ENCODE peak calls at places on chromosomes 1 and 21, in nine cellular contexts. One of them, this sample, is unnamed.

GRCh38 chr1:157992031-157992568 is 1.3 kb upstream of the KIRREL1 start:
- DNase-seq in GM03348: peak
- DNase-seq in RWPE1: peak
- DNase-seq in NCI-H1417: peak
- DNase-seq in stimulated activated CD4-positive, alpha-beta T cell treated with anti-CD3 and anti-CD28 coated beads, TNF-alpha, amount 100 ng/mL, for 1 hour: no peak
- DNase-seq in NCI-H524: no peak
- DNase-seq in neural crest cell: peak
- DNase-seq in activated naive CD4-positive, alpha-beta T cell: peak
- DNase-seq in T-helper 9 cell: peak
- DNase-seq in this sample: peak

GRCh38 chr1:74767490-74767889 is 34.5 kb downstream of the TYW3 start:
- DNase-seq in GM03348: no peak
- DNase-seq in RWPE1: peak
- DNase-seq in NCI-H1417: no peak
- DNase-seq in stimulated activated CD4-positive, alpha-beta T cell treated with anti-CD3 and anti-CD28 coated beads, TNF-alpha, amount 100 ng/mL, for 1 hour: no peak
- DNase-seq in NCI-H524: no peak
- DNase-seq in neural crest cell: no peak
- DNase-seq in activated naive CD4-positive, alpha-beta T cell: no peak
- DNase-seq in T-helper 9 cell: no peak
- DNase-seq in this sample: no peak

GRCh38 chr21:46161180-46161799 is 5.9 kb upstream of the FTCD start:
- DNase-seq in GM03348: no peak
- DNase-seq in RWPE1: no peak
- DNase-seq in NCI-H1417: peak
- DNase-seq in stimulated activated CD4-positive, alpha-beta T cell treated with anti-CD3 and anti-CD28 coated beads, TNF-alpha, amount 100 ng/mL, for 1 hour: no peak
- DNase-seq in NCI-H524: no peak
- DNase-seq in neural crest cell: no peak
- DNase-seq in activated naive CD4-positive, alpha-beta T cell: no peak
- DNase-seq in T-helper 9 cell: no peak
- DNase-seq in this sample: no peak

GRCh38 chr1:216900116-216900620 is 176.9 kb upstream of the ESRRG start:
- DNase-seq in GM03348: no peak
- DNase-seq in RWPE1: no peak
- DNase-seq in NCI-H1417: no peak
- DNase-seq in stimulated activated CD4-positive, alpha-beta T cell treated with anti-CD3 and anti-CD28 coated beads, TNF-alpha, amount 100 ng/mL, for 1 hour: no peak
- DNase-seq in NCI-H524: no peak
- DNase-seq in neural crest cell: no peak
- DNase-seq in activated naive CD4-positive, alpha-beta T cell: no peak
- DNase-seq in T-helper 9 cell: no peak
- DNase-seq in this sample: no peak

GRCh38 chr1:182861994-182862393 is 22.8 kb downstream of the DHX9 start:
- DNase-seq in GM03348: no peak
- DNase-seq in RWPE1: no peak
- DNase-seq in NCI-H1417: no peak
- DNase-seq in stimulated activated CD4-positive, alpha-beta T cell treated with anti-CD3 and anti-CD28 coated beads, TNF-alpha, amount 100 ng/mL, for 1 hour: no peak
- DNase-seq in NCI-H524: no peak
- DNase-seq in neural crest cell: no peak
- DNase-seq in activated naive CD4-positive, alpha-beta T cell: no peak
- DNase-seq in T-helper 9 cell: no peak
- DNase-seq in this sample: no peak

GRCh38 chr1:53982034-53982761 is 35.8 kb downstream of the LDLRAD1 start:
- DNase-seq in GM03348: peak
- DNase-seq in RWPE1: no peak
- DNase-seq in NCI-H1417: peak
- DNase-seq in stimulated activated CD4-positive, alpha-beta T cell treated with anti-CD3 and anti-CD28 coated beads, TNF-alpha, amount 100 ng/mL, for 1 hour: no peak
- DNase-seq in NCI-H524: no peak
- DNase-seq in neural crest cell: peak
- DNase-seq in activated naive CD4-positive, alpha-beta T cell: no peak
- DNase-seq in T-helper 9 cell: no peak
- DNase-seq in this sample: peak

GRCh38 chr1:58968360-58968952 is 184.6 kb upstream of the JUN start:
- DNase-seq in GM03348: peak
- DNase-seq in RWPE1: no peak
- DNase-seq in NCI-H1417: no peak
- DNase-seq in stimulated activated CD4-positive, alpha-beta T cell treated with anti-CD3 and anti-CD28 coated beads, TNF-alpha, amount 100 ng/mL, for 1 hour: no peak
- DNase-seq in NCI-H524: no peak
- DNase-seq in neural crest cell: no peak
- DNase-seq in activated naive CD4-positive, alpha-beta T cell: no peak
- DNase-seq in T-helper 9 cell: no peak
- DNase-seq in this sample: no peak

GRCh38 chr1:10502206-10502605 is 27.5 kb downstream of the PEX14 start:
- DNase-seq in GM03348: no peak
- DNase-seq in RWPE1: no peak
- DNase-seq in NCI-H1417: no peak
- DNase-seq in stimulated activated CD4-positive, alpha-beta T cell treated with anti-CD3 and anti-CD28 coated beads, TNF-alpha, amount 100 ng/mL, for 1 hour: no peak
- DNase-seq in NCI-H524: no peak
- DNase-seq in neural crest cell: no peak
- DNase-seq in activated naive CD4-positive, alpha-beta T cell: no peak
- DNase-seq in T-helper 9 cell: no peak
- DNase-seq in this sample: no peak

GRCh38 chr1:3419415-3420204 is 34.9 kb upstream of the ARHGEF16 start:
- DNase-seq in GM03348: peak
- DNase-seq in RWPE1: peak
- DNase-seq in NCI-H1417: no peak
- DNase-seq in stimulated activated CD4-positive, alpha-beta T cell treated with anti-CD3 and anti-CD28 coated beads, TNF-alpha, amount 100 ng/mL, for 1 hour: no peak
- DNase-seq in NCI-H524: no peak
- DNase-seq in neural crest cell: no peak
- DNase-seq in activated naive CD4-positive, alpha-beta T cell: no peak
- DNase-seq in T-helper 9 cell: no peak
- DNase-seq in this sample: peak

GRCh38 chr1:186492531-186493291 is 31.8 kb upstream of the PDC start:
- DNase-seq in GM03348: no peak
- DNase-seq in RWPE1: no peak
- DNase-seq in NCI-H1417: no peak
- DNase-seq in stimulated activated CD4-positive, alpha-beta T cell treated with anti-CD3 and anti-CD28 coated beads, TNF-alpha, amount 100 ng/mL, for 1 hour: no peak
- DNase-seq in NCI-H524: no peak
- DNase-seq in neural crest cell: no peak
- DNase-seq in activated naive CD4-positive, alpha-beta T cell: no peak
- DNase-seq in T-helper 9 cell: no peak
- DNase-seq in this sample: no peak

GRCh38 chr21:36320421-36321324 is 676 bp downstream of the MORC3 start:
- DNase-seq in GM03348: peak
- DNase-seq in RWPE1: peak
- DNase-seq in NCI-H1417: peak
- DNase-seq in stimulated activated CD4-positive, alpha-beta T cell treated with anti-CD3 and anti-CD28 coated beads, TNF-alpha, amount 100 ng/mL, for 1 hour: no peak
- DNase-seq in NCI-H524: peak
- DNase-seq in neural crest cell: peak
- DNase-seq in activated naive CD4-positive, alpha-beta T cell: no peak
- DNase-seq in T-helper 9 cell: no peak
- DNase-seq in this sample: peak

GRCh38 chr1:220527279-220528048 is 472 bp upstream of the MARK1 start:
- DNase-seq in GM03348: peak
- DNase-seq in RWPE1: no peak
- DNase-seq in NCI-H1417: peak
- DNase-seq in stimulated activated CD4-positive, alpha-beta T cell treated with anti-CD3 and anti-CD28 coated beads, TNF-alpha, amount 100 ng/mL, for 1 hour: no peak
- DNase-seq in NCI-H524: no peak
- DNase-seq in neural crest cell: no peak
- DNase-seq in activated naive CD4-positive, alpha-beta T cell: no peak
- DNase-seq in T-helper 9 cell: no peak
- DNase-seq in this sample: peak

GRCh38 chr1:54384921-54385726 is 21.1 kb downstream of the SSBP3 start:
- DNase-seq in GM03348: peak
- DNase-seq in RWPE1: no peak
- DNase-seq in NCI-H1417: no peak
- DNase-seq in stimulated activated CD4-positive, alpha-beta T cell treated with anti-CD3 and anti-CD28 coated beads, TNF-alpha, amount 100 ng/mL, for 1 hour: no peak
- DNase-seq in NCI-H524: no peak
- DNase-seq in neural crest cell: no peak
- DNase-seq in activated naive CD4-positive, alpha-beta T cell: no peak
- DNase-seq in T-helper 9 cell: no peak
- DNase-seq in this sample: no peak

GRCh38 chr21:27498025-27498424 is 531.1 kb upstream of the ADAMTS5 start:
- DNase-seq in GM03348: no peak
- DNase-seq in RWPE1: no peak
- DNase-seq in NCI-H1417: no peak
- DNase-seq in stimulated activated CD4-positive, alpha-beta T cell treated with anti-CD3 and anti-CD28 coated beads, TNF-alpha, amount 100 ng/mL, for 1 hour: no peak
- DNase-seq in NCI-H524: no peak
- DNase-seq in neural crest cell: no peak
- DNase-seq in activated naive CD4-positive, alpha-beta T cell: no peak
- DNase-seq in T-helper 9 cell: no peak
- DNase-seq in this sample: no peak

GRCh38 chr1:8560611-8561544 is 243.0 kb downstream of the SLC45A1 start:
- DNase-seq in GM03348: peak
- DNase-seq in RWPE1: peak
- DNase-seq in NCI-H1417: peak
- DNase-seq in stimulated activated CD4-positive, alpha-beta T cell treated with anti-CD3 and anti-CD28 coated beads, TNF-alpha, amount 100 ng/mL, for 1 hour: no peak
- DNase-seq in NCI-H524: no peak
- DNase-seq in neural crest cell: peak
- DNase-seq in activated naive CD4-positive, alpha-beta T cell: no peak
- DNase-seq in T-helper 9 cell: peak
- DNase-seq in this sample: peak

GRCh38 chr1:155555915-155556314 is 6.7 kb downstream of the ASH1L start:
- DNase-seq in GM03348: no peak
- DNase-seq in RWPE1: no peak
- DNase-seq in NCI-H1417: no peak
- DNase-seq in stimulated activated CD4-positive, alpha-beta T cell treated with anti-CD3 and anti-CD28 coated beads, TNF-alpha, amount 100 ng/mL, for 1 hour: no peak
- DNase-seq in NCI-H524: no peak
- DNase-seq in neural crest cell: no peak
- DNase-seq in activated naive CD4-positive, alpha-beta T cell: no peak
- DNase-seq in T-helper 9 cell: no peak
- DNase-seq in this sample: no peak

GRCh38 chr1:105793541-105794146 is 1262.8 kb upstream of the PRMT6 start:
- DNase-seq in GM03348: peak
- DNase-seq in RWPE1: peak
- DNase-seq in NCI-H1417: peak
- DNase-seq in stimulated activated CD4-positive, alpha-beta T cell treated with anti-CD3 and anti-CD28 coated beads, TNF-alpha, amount 100 ng/mL, for 1 hour: no peak
- DNase-seq in NCI-H524: peak
- DNase-seq in neural crest cell: peak
- DNase-seq in activated naive CD4-positive, alpha-beta T cell: no peak
- DNase-seq in T-helper 9 cell: no peak
- DNase-seq in this sample: no peak

GRCh38 chr1:177586429-177586828 is 383.4 kb downstream of the SEC16B start:
- DNase-seq in GM03348: peak
- DNase-seq in RWPE1: peak
- DNase-seq in NCI-H1417: no peak
- DNase-seq in stimulated activated CD4-positive, alpha-beta T cell treated with anti-CD3 and anti-CD28 coated beads, TNF-alpha, amount 100 ng/mL, for 1 hour: no peak
- DNase-seq in NCI-H524: no peak
- DNase-seq in neural crest cell: no peak
- DNase-seq in activated naive CD4-positive, alpha-beta T cell: no peak
- DNase-seq in T-helper 9 cell: no peak
- DNase-seq in this sample: no peak

GRCh38 chr1:240342251-240342625 is 250.6 kb downstream of the FMN2 start:
- DNase-seq in GM03348: no peak
- DNase-seq in RWPE1: no peak
- DNase-seq in NCI-H1417: no peak
- DNase-seq in stimulated activated CD4-positive, alpha-beta T cell treated with anti-CD3 and anti-CD28 coated beads, TNF-alpha, amount 100 ng/mL, for 1 hour: no peak
- DNase-seq in NCI-H524: no peak
- DNase-seq in neural crest cell: no peak
- DNase-seq in activated naive CD4-positive, alpha-beta T cell: no peak
- DNase-seq in T-helper 9 cell: no peak
- DNase-seq in this sample: no peak

GRCh38 chr1:25504706-25505560 is 38.5 kb upstream of the LDLRAP1 start:
- DNase-seq in GM03348: peak
- DNase-seq in RWPE1: no peak
- DNase-seq in NCI-H1417: no peak
- DNase-seq in stimulated activated CD4-positive, alpha-beta T cell treated with anti-CD3 and anti-CD28 coated beads, TNF-alpha, amount 100 ng/mL, for 1 hour: no peak
- DNase-seq in NCI-H524: no peak
- DNase-seq in neural crest cell: no peak
- DNase-seq in activated naive CD4-positive, alpha-beta T cell: no peak
- DNase-seq in T-helper 9 cell: no peak
- DNase-seq in this sample: no peak

GRCh38 chr1:76048194-76048593 is 26.4 kb upstream of the ST6GALNAC3 start:
- DNase-seq in GM03348: no peak
- DNase-seq in RWPE1: no peak
- DNase-seq in NCI-H1417: peak
- DNase-seq in stimulated activated CD4-positive, alpha-beta T cell treated with anti-CD3 and anti-CD28 coated beads, TNF-alpha, amount 100 ng/mL, for 1 hour: no peak
- DNase-seq in NCI-H524: no peak
- DNase-seq in neural crest cell: no peak
- DNase-seq in activated naive CD4-positive, alpha-beta T cell: no peak
- DNase-seq in T-helper 9 cell: no peak
- DNase-seq in this sample: no peak

GRCh38 chr1:85406887-85407593 is 57.9 kb downstream of the DDAH1 start:
- DNase-seq in GM03348: peak
- DNase-seq in RWPE1: peak
- DNase-seq in NCI-H1417: no peak
- DNase-seq in stimulated activated CD4-positive, alpha-beta T cell treated with anti-CD3 and anti-CD28 coated beads, TNF-alpha, amount 100 ng/mL, for 1 hour: no peak
- DNase-seq in NCI-H524: no peak
- DNase-seq in neural crest cell: no peak
- DNase-seq in activated naive CD4-positive, alpha-beta T cell: no peak
- DNase-seq in T-helper 9 cell: no peak
- DNase-seq in this sample: no peak

GRCh38 chr1:55155522-55155921 is 59.6 kb downstream of the USP24 start:
- DNase-seq in GM03348: no peak
- DNase-seq in RWPE1: peak
- DNase-seq in NCI-H1417: no peak
- DNase-seq in stimulated activated CD4-positive, alpha-beta T cell treated with anti-CD3 and anti-CD28 coated beads, TNF-alpha, amount 100 ng/mL, for 1 hour: no peak
- DNase-seq in NCI-H524: no peak
- DNase-seq in neural crest cell: no peak
- DNase-seq in activated naive CD4-positive, alpha-beta T cell: no peak
- DNase-seq in T-helper 9 cell: no peak
- DNase-seq in this sample: no peak

GRCh38 chr1:228175316-228176023 is 9.9 kb downstream of the IBA57 start:
- DNase-seq in GM03348: no peak
- DNase-seq in RWPE1: no peak
- DNase-seq in NCI-H1417: no peak
- DNase-seq in stimulated activated CD4-positive, alpha-beta T cell treated with anti-CD3 and anti-CD28 coated beads, TNF-alpha, amount 100 ng/mL, for 1 hour: no peak
- DNase-seq in NCI-H524: no peak
- DNase-seq in neural crest cell: no peak
- DNase-seq in activated naive CD4-positive, alpha-beta T cell: no peak
- DNase-seq in T-helper 9 cell: no peak
- DNase-seq in this sample: no peak

GRCh38 chr1:198472123-198472522 is 68.4 kb downstream of the ATP6V1G3 start:
- DNase-seq in GM03348: no peak
- DNase-seq in RWPE1: no peak
- DNase-seq in NCI-H1417: no peak
- DNase-seq in stimulated activated CD4-positive, alpha-beta T cell treated with anti-CD3 and anti-CD28 coated beads, TNF-alpha, amount 100 ng/mL, for 1 hour: no peak
- DNase-seq in NCI-H524: no peak
- DNase-seq in neural crest cell: no peak
- DNase-seq in activated naive CD4-positive, alpha-beta T cell: no peak
- DNase-seq in T-helper 9 cell: no peak
- DNase-seq in this sample: no peak

GRCh38 chr1:15701784-15702183 is 17.7 kb downstream of the PLEKHM2 start:
- DNase-seq in GM03348: no peak
- DNase-seq in RWPE1: no peak
- DNase-seq in NCI-H1417: no peak
- DNase-seq in stimulated activated CD4-positive, alpha-beta T cell treated with anti-CD3 and anti-CD28 coated beads, TNF-alpha, amount 100 ng/mL, for 1 hour: no peak
- DNase-seq in NCI-H524: no peak
- DNase-seq in neural crest cell: no peak
- DNase-seq in activated naive CD4-positive, alpha-beta T cell: no peak
- DNase-seq in T-helper 9 cell: no peak
- DNase-seq in this sample: no peak

GRCh38 chr1:44390277-44390676 is 14.8 kb upstream of the RNF220 start:
- DNase-seq in GM03348: peak
- DNase-seq in RWPE1: no peak
- DNase-seq in NCI-H1417: no peak
- DNase-seq in stimulated activated CD4-positive, alpha-beta T cell treated with anti-CD3 and anti-CD28 coated beads, TNF-alpha, amount 100 ng/mL, for 1 hour: no peak
- DNase-seq in NCI-H524: no peak
- DNase-seq in neural crest cell: no peak
- DNase-seq in activated naive CD4-positive, alpha-beta T cell: no peak
- DNase-seq in T-helper 9 cell: no peak
- DNase-seq in this sample: peak

GRCh38 chr1:244200596-244200995 is 149.5 kb downstream of the ZBTB18 start:
- DNase-seq in GM03348: no peak
- DNase-seq in RWPE1: no peak
- DNase-seq in NCI-H1417: no peak
- DNase-seq in stimulated activated CD4-positive, alpha-beta T cell treated with anti-CD3 and anti-CD28 coated beads, TNF-alpha, amount 100 ng/mL, for 1 hour: no peak
- DNase-seq in NCI-H524: peak
- DNase-seq in neural crest cell: no peak
- DNase-seq in activated naive CD4-positive, alpha-beta T cell: no peak
- DNase-seq in T-helper 9 cell: no peak
- DNase-seq in this sample: no peak

GRCh38 chr1:15825800-15826199 is 18.4 kb upstream of the UQCRHL start:
- DNase-seq in GM03348: peak
- DNase-seq in RWPE1: no peak
- DNase-seq in NCI-H1417: no peak
- DNase-seq in stimulated activated CD4-positive, alpha-beta T cell treated with anti-CD3 and anti-CD28 coated beads, TNF-alpha, amount 100 ng/mL, for 1 hour: no peak
- DNase-seq in NCI-H524: no peak
- DNase-seq in neural crest cell: no peak
- DNase-seq in activated naive CD4-positive, alpha-beta T cell: no peak
- DNase-seq in T-helper 9 cell: no peak
- DNase-seq in this sample: no peak

GRCh38 chr1:92016720-92017316 is 13.0 kb upstream of the EPHX4 start:
- DNase-seq in GM03348: no peak
- DNase-seq in RWPE1: no peak
- DNase-seq in NCI-H1417: no peak
- DNase-seq in stimulated activated CD4-positive, alpha-beta T cell treated with anti-CD3 and anti-CD28 coated beads, TNF-alpha, amount 100 ng/mL, for 1 hour: no peak
- DNase-seq in NCI-H524: no peak
- DNase-seq in neural crest cell: no peak
- DNase-seq in activated naive CD4-positive, alpha-beta T cell: no peak
- DNase-seq in T-helper 9 cell: no peak
- DNase-seq in this sample: no peak

GRCh38 chr1:6359568-6360496 is 33.7 kb downstream of the ACOT7 start:
- DNase-seq in GM03348: peak
- DNase-seq in RWPE1: peak
- DNase-seq in NCI-H1417: no peak
- DNase-seq in stimulated activated CD4-positive, alpha-beta T cell treated with anti-CD3 and anti-CD28 coated beads, TNF-alpha, amount 100 ng/mL, for 1 hour: no peak
- DNase-seq in NCI-H524: no peak
- DNase-seq in neural crest cell: no peak
- DNase-seq in activated naive CD4-positive, alpha-beta T cell: peak
- DNase-seq in T-helper 9 cell: peak
- DNase-seq in this sample: peak